ENCODE peak calls at places on chromosomes 3 and 15, in nine cellular contexts. B, J, P, R, N, Y, M, H and U are unnamed samples.

GRCh38 chr3:31567036-31567435 is 34.3 kb downstream of the STT3B start:
- DNase-seq in N (no peak), M (no peak), Y (no peak), R (no peak), J (no peak), P (no peak), H (peak), B (no peak), U (no peak)

GRCh38 chr3:152241142-152242067 is 27.3 kb upstream of the MBNL1 start:
- DNase-seq in P (no peak), R (no peak), B (peak), N (peak), M (no peak), J (no peak), H (no peak), Y (no peak), U (peak)

GRCh38 chr15:85496551-85497545 is 116.4 kb downstream of the AKAP13 start:
- DNase-seq in M (no peak), J (no peak), H (peak), R (no peak), P (no peak), Y (no peak), B (no peak), N (no peak), U (no peak)

GRCh38 chr3:102114264-102114979 is 265.1 kb downstream of the NFKBIZ start:
- DNase-seq in J (no peak), H (no peak), Y (no peak), R (no peak), B (no peak), P (no peak), N (no peak), M (no peak), U (no peak)

GRCh38 chr3:39150170-39150802 is 3.1 kb downstream of the CSRNP1 start:
- DNase-seq in M (no peak), R (no peak), J (no peak), N (no peak), B (no peak), P (no peak), H (no peak), Y (no peak), U (no peak)

GRCh38 chr15:30043211-30043655 is 39.5 kb upstream of the GOLGA8J start:
- DNase-seq in B (peak), N (peak), J (no peak), H (no peak), R (no peak), Y (no peak), P (no peak), M (peak), U (no peak)

GRCh38 chr3:149352556-149352955 is 19.1 kb upstream of the TM4SF18 start:
- DNase-seq in N (peak), B (peak), R (peak), H (peak), J (peak), M (peak), P (peak), Y (no peak), U (peak)

GRCh38 chr3:9043063-9043462 is 79.8 kb upstream of the RAD18 start:
- DNase-seq in J (no peak), R (no peak), Y (no peak), N (no peak), M (no peak), P (no peak), H (no peak), B (no peak), U (no peak)

GRCh38 chr3:168574455-168575158 is 478.9 kb upstream of the GOLIM4 start:
- DNase-seq in Y (no peak), J (no peak), M (no peak), P (no peak), N (no peak), B (no peak), H (peak), R (no peak), U (no peak)

GRCh38 chr3:46208167-46208704 is at the start of gene CCR1:
- DNase-seq in M (peak), J (peak), Y (peak), H (peak), P (peak), R (no peak), B (peak), N (peak), U (peak)

GRCh38 chr3:53483821-53484220 is 10.6 kb upstream of the CACNA1D start:
- DNase-seq in R (no peak), P (no peak), H (no peak), M (no peak), B (no peak), Y (no peak), N (no peak), J (no peak), U (no peak)

GRCh38 chr3:8581806-8582436 is 62.7 kb downstream of the SSUH2 start:
- DNase-seq in Y (no peak), H (no peak), M (peak), J (no peak), N (peak), B (no peak), P (no peak), R (no peak), U (no peak)

GRCh38 chr3:89180334-89180733 is 72.9 kb downstream of the EPHA3 start:
- DNase-seq in B (peak), P (no peak), R (no peak), Y (no peak), M (no peak), N (peak), H (no peak), J (peak), U (no peak)

GRCh38 chr15:77532846-77533245 is 99.9 kb downstream of the LINGO1 start:
- DNase-seq in M (no peak), P (no peak), H (no peak), B (no peak), J (no peak), R (no peak), N (no peak), Y (no peak), U (no peak)

GRCh38 chr15:77533530-77533929 is 99.2 kb downstream of the LINGO1 start:
- DNase-seq in R (peak), J (no peak), N (no peak), B (no peak), Y (no peak), H (no peak), P (no peak), M (no peak), U (no peak)

GRCh38 chr15:77532067-77532710 is 100.5 kb downstream of the LINGO1 start:
- DNase-seq in H (no peak), Y (no peak), N (no peak), J (no peak), B (no peak), R (no peak), M (no peak), P (no peak), U (no peak)

GRCh38 chr15:77535845-77536244 is 96.9 kb downstream of the LINGO1 start:
- DNase-seq in H (no peak), N (no peak), M (no peak), R (no peak), Y (no peak), B (no peak), J (no peak), P (no peak), U (no peak)

DNA sequence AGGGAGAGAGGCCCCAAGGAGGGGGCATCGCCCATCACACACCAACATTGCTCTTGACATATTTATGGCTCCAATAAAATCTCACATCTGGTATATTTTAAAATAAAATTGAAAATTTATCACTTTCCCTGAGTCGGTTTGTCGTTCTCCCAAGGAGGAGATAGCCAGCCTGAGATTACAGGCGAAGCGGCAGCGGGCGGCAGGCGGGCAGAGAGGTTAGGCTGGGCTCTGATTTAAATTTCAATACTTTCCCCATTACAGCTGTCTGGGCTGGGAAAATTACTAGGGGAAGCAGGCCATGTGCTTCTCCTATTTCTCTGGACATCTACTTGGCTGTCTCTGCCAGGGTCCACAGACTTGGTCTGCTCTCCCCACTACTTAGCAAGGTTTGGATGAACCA is 98.7 kb downstream of the LINGO1 start:
- DNase-seq in H (no peak), Y (no peak), M (no peak), J (no peak), R (no peak), P (no peak), B (no peak), N (no peak), U (peak)
- H3K4me3 ChIP-seq in H (no peak), Y (no peak), M (no peak), J (no peak), R (no peak), P (no peak), B (no peak), N (no peak), U (no peak)

GRCh38 chr3:160226740-160227048 is 1.5 kb downstream of the C3orf80 start:
- DNase-seq in M (no peak), N (no peak), H (no peak), P (no peak), R (no peak), Y (no peak), J (no peak), B (no peak), U (no peak)
- H3K4me3 ChIP-seq in M (no peak), N (no peak), H (peak), P (peak), R (peak), Y (peak), J (peak), B (no peak), U (peak)

DNA sequence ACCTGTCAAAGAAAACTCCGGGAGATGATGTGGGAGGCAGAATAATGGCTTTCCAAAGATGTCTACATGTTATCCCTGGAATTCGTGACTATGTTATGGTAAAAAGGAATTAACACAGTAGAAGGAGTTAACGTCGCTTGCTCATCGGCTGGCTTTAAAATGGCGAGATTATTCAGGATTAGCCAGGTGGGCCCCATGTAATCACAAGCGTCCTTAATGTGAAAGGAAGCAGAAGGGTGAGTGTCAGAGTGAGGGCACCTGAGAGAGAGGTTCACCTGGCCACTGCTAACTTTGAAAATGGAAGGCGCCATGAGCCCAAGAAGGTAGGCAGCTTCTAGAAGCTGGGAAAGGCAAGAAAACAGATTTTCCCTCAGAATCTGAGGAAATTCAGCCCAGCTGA is 557.2 kb downstream of the EPHB1 start:
- DNase-seq in R (no peak), B (no peak), N (no peak), J (no peak), M (no peak), H (no peak), P (no peak), Y (no peak), U (no peak)
- H3K4me3 ChIP-seq in R (no peak), B (no peak), N (no peak), J (no peak), M (no peak), H (no peak), P (no peak), Y (no peak), U (no peak)

GRCh38 chr3:48594431-48595049 is 589 bp downstream of the COL7A1 start:
- DNase-seq in J (no peak), H (no peak), M (peak), Y (no peak), N (peak), P (no peak), B (peak), R (no peak), U (peak)
- H3K4me3 ChIP-seq in J (peak), H (peak), M (peak), Y (peak), N (peak), P (peak), B (peak), R (peak), U (peak)

DNA sequence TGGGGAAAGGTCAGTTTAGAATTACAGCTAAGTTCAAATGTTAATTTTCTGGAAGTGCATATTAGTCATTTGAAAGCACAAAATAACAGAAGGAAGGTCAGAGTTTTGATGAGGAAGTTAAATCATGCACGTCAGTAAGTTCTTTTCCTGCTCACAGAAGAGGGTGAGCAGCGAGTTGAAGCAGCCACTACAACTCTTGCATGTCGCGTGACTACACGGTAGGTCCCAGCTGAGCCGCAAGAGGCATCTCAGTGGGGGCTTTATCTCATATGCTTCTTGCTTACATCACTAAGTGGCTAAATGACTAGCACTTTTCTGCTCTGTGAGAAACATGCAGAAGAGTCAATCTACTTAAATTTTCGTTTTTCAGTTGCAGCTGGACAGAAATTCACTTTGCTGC is 21.3 kb upstream of the SEC62 start:
- DNase-seq in P (peak), B (peak), R (no peak), N (no peak), Y (peak), J (peak), H (no peak), M (no peak), U (no peak)
- H3K4me3 ChIP-seq in P (no peak), B (no peak), R (no peak), N (no peak), Y (no peak), J (no peak), H (no peak), M (no peak), U (no peak)

GRCh38 chr15:39591141-39591895 is 10.4 kb downstream of the THBS1 start:
- DNase-seq in N (peak), Y (no peak), P (no peak), H (no peak), R (no peak), M (peak), J (no peak), B (no peak), U (no peak)
- H3K4me3 ChIP-seq in N (no peak), Y (no peak), P (no peak), H (no peak), R (no peak), M (no peak), J (no peak), B (no peak), U (peak)

DNA sequence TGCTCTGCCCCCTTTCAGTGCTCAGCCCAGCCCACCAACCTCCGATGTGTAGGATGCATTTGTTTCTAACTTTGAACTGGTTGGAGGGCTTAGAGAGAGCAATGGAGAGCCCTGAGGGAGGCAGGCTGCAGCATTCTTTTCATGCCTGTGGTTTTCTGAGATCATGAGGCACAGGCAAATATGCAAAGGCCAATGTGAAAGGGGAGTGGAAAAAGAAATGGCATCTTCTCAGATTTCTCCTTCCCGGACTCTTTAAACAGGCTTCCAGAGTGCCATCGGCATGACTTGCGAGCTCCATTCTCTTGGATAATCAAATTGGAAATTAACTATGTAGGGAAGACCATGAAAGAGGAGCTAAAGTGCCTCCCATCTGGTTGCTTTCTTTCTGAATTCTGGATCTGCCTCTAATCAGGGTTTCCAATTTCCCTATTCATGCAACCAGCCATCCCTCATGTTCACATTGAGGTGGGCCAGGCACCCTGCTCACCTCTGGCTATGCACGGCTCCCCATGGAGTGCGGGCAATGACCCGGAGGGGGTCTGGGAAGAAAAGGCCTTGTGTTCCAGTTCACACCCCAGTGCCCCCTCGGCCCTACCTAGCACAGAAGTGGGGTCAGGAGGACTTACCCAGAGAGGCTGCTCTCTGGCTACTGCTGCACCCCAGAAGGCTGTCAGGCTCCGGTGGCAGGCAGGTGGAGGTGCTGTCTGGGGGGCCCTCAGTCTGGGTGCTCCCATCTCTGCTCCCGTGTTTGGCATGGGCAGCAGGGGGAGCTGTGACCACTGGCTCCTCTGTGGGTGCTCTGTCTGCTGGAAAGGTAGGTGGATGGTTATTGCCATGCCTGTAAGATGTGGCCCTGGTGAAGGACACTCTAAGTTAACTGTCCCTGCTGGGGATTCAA is 16.1 kb downstream of the AMOTL2 start:
- DNase-seq in P (no peak), N (peak), J (peak), H (peak), R (peak), B (peak), M (peak), Y (peak), U (peak)
- H3K4me3 ChIP-seq in P (no peak), N (no peak), J (no peak), H (no peak), R (no peak), B (no peak), M (no peak), Y (no peak), U (no peak)

GRCh38 chr3:170737763-170738162 is 132.2 kb downstream of the RPL22L1 start:
- DNase-seq in B (no peak), J (no peak), P (no peak), H (no peak), R (no peak), N (no peak), M (no peak), Y (no peak), U (no peak)

GRCh38 chr3:170734043-170734736 is 135.8 kb downstream of the RPL22L1 start:
- DNase-seq in R (no peak), M (no peak), J (no peak), Y (no peak), H (no peak), N (no peak), B (no peak), P (no peak), U (peak)

GRCh38 chr3:170738756-170739155 is 131.2 kb downstream of the RPL22L1 start:
- DNase-seq in R (no peak), M (no peak), B (no peak), N (no peak), H (no peak), J (no peak), P (no peak), Y (no peak), U (no peak)

GRCh38 chr3:170734737-170735070 is 135.3 kb downstream of the RPL22L1 start:
- DNase-seq in R (no peak), P (no peak), B (no peak), M (no peak), J (no peak), N (no peak), H (no peak), Y (no peak), U (no peak)

DNA sequence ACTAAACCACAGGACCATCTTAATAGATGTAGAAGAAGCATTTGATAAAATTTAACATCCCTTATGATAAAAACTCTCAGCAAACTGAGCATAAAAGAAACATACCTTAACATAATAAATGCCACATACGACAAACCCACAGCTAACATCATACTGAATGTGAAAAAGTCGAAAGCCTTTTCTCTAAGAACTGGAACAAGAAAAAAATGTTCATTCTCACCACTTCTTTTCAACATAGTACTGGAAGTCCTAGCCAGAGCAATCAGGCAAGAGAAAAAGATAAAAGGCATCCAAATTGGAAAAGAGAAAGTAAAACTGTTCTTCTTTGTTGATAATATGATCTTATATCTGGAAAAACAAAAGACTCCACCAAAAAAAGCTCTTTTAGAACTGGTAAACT is 134.2 kb downstream of the RPL22L1 start:
- DNase-seq in H (no peak), Y (no peak), M (no peak), N (no peak), R (no peak), P (no peak), B (no peak), J (no peak), U (no peak)
- H3K4me3 ChIP-seq in H (no peak), Y (no peak), M (no peak), N (no peak), R (no peak), P (no peak), B (no peak), J (no peak), U (no peak)

GRCh38 chr3:184564685-184565385 is 3.2 kb downstream of the EPHB3 start:
- DNase-seq in Y (no peak), N (no peak), M (no peak), J (no peak), B (no peak), R (no peak), P (no peak), H (no peak), U (no peak)
- H3K4me3 ChIP-seq in Y (no peak), N (no peak), M (no peak), J (no peak), B (no peak), R (no peak), P (no peak), H (no peak), U (peak)

DNA sequence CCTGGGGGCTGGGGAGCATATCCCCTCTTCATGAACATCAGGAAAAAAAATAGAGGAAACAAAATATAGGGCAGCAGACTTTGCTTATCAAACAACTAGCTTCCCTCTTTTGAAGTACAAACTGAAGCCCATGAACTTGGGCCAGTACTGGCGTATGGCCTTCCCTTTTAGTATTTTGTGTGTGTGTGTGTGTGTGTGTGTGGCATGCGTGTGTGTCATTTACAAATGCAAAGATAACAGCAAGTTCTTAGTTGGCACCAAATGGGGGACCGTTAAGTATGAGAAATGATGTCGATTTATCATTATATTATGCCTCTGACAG is 297.3 kb downstream of the SATB1 start:
- DNase-seq in H (no peak), B (no peak), P (no peak), N (no peak), R (no peak), Y (no peak), M (no peak), J (no peak), U (no peak)
- H3K4me3 ChIP-seq in H (no peak), B (no peak), P (no peak), N (no peak), R (no peak), Y (no peak), M (no peak), J (no peak), U (no peak)